ENCODE peak calls at places on chromosomes 11 and 22, in four cellular contexts. Y, B, T and W are unnamed samples. For H3K9me3, the result is how much of the 10 kb centered on the place peaks cover.

GRCh38 chr11:128772814-128773213 is 78.9 kb downstream of the FLI1 start:
- DNase-seq in Y (peak), B (no peak), T (no peak), W (no peak)

GRCh38 chr11:86274503-86274902 is 27.5 kb upstream of the HIKESHI start:
- DNase-seq in Y (no peak), B (no peak), T (no peak), W (no peak)

GRCh38 chr11:130872961-130873360 is 43.3 kb downstream of the SNX19 start:
- DNase-seq in Y (no peak), B (no peak), T (peak), W (no peak)

GRCh38 chr11:2534131-2534956 is 89.5 kb downstream of the KCNQ1 start:
- DNase-seq in Y (no peak), B (no peak), T (no peak), W (no peak)

GRCh38 chr11:26187639-26188038 is 144.3 kb upstream of the ANO3 start:
- DNase-seq in Y (peak), B (no peak), T (peak), W (no peak)

GRCh38 chr11:65554057-65554818 is 3.9 kb downstream of the LTBP3 start:
- DNase-seq in Y (no peak), B (no peak), T (no peak), W (no peak)

GRCh38 chr11:5280582-5281102 is 10.9 kb upstream of the HBE1 start:
- DNase-seq in Y (peak), B (no peak), T (peak), W (peak)

GRCh38 chr11:117514256-117514655 is 186.6 kb downstream of the CEP164 start:
- DNase-seq in Y (no peak), B (no peak), T (no peak), W (no peak)

GRCh38 chr11:131311746-131312145 is 58.7 kb upstream of the NTM start:
- DNase-seq in Y (no peak), B (no peak), T (no peak), W (no peak)

GRCh38 chr11:74696932-74697687 is 34.1 kb downstream of the CHRDL2 start:
- DNase-seq in Y (peak), B (peak), T (peak), W (peak)

GRCh38 chr11:105612766-105613165 is 2.9 kb downstream of the GRIA4 start:
- DNase-seq in Y (no peak), B (no peak), T (no peak), W (no peak)

GRCh38 chr22:37967637-37968451 is 14.3 kb downstream of the POLR2F start:
- DNase-seq in Y (no peak), B (no peak), T (no peak), W (no peak)

GRCh38 chr11:93908689-93909088 is 58.3 kb upstream of the VSTM5 start:
- DNase-seq in Y (no peak), B (no peak), T (peak), W (no peak)

GRCh38 chr11:128279861-128280260 is 307.5 kb downstream of the ETS1 start:
- DNase-seq in Y (no peak), B (no peak), T (peak), W (no peak)

GRCh38 chr11:77473001-77473800 is 693 bp downstream of the PAK1 start:
- DNase-seq in Y (no peak), B (no peak), T (no peak), W (peak)

GRCh38 chr22:32622762-32623147 is 148.1 kb downstream of the FBXO7 start:
- DNase-seq in Y (no peak), B (no peak), T (no peak), W (no peak)

GRCh38 chr22:41217553-41218157 is 12.5 kb downstream of the L3MBTL2 start:
- DNase-seq in Y (peak), B (peak), T (peak), W (peak)

GRCh38 chr11:2591805-2592204 is 108.0 kb downstream of the KCNQ1OT1 start:
- DNase-seq in Y (no peak), B (no peak), T (no peak), W (peak)

GRCh38 chr11:117796456-117797428 is at the start of gene DSCAML1:
- DNase-seq in Y (no peak), B (no peak), T (no peak), W (peak)

GRCh38 chr11:11969380-11970215 is 38.8 kb downstream of the DKK3 start:
- DNase-seq in Y (no peak), B (no peak), T (no peak), W (no peak)

GRCh38 chr11:108496643-108497256 is 1.4 kb downstream of the POGLUT3 start:
- DNase-seq in Y (no peak), B (no peak), T (peak), W (no peak)

GRCh38 chr11:68632802-68633201 is 51.5 kb upstream of the GAL start:
- DNase-seq in Y (peak), B (no peak), T (peak), W (no peak)

GRCh38 chr11:117669062-117669461 is 128.0 kb downstream of the DSCAML1 start:
- DNase-seq in Y (no peak), B (no peak), T (no peak), W (no peak)

GRCh38 chr11:67599149-67599548 is 7.6 kb upstream of the NDUFV1 start:
- DNase-seq in Y (no peak), B (no peak), T (no peak), W (no peak)

GRCh38 chr22:50027639-50028537 is 15.3 kb upstream of the IL17REL start:
- DNase-seq in Y (no peak), B (no peak), T (peak), W (no peak)

GRCh38 chr22:23057331-23057730 is 13.0 kb upstream of the GNAZ start:
- DNase-seq in Y (no peak), B (no peak), T (no peak), W (no peak)

GRCh38 chr11:45079943-45080719 is 66.3 kb upstream of the PRDM11 start:
- DNase-seq in Y (no peak), B (no peak), T (no peak), W (no peak)

GRCh38 chr22:27416553-27417427 is 384.8 kb downstream of the MN1 start:
- DNase-seq in Y (peak), B (no peak), T (peak), W (no peak)

GRCh38 chr22:41512421-41513194 is 31.7 kb downstream of the POLR3H start:
- DNase-seq in Y (no peak), B (no peak), T (peak), W (peak)

GRCh38 chr11:63490551-63491239 is at the start of gene PLAAT5:
- DNase-seq in Y (no peak), B (no peak), T (no peak), W (peak)

GRCh38 chr11:86172894-86173293 is 71.7 kb upstream of the EED start:
- DNase-seq in Y (peak), B (no peak), T (peak), W (no peak)

GRCh38 chr22:31915499-31916065 is 28.8 kb upstream of the YWHAH start:
- DNase-seq in Y (no peak), B (no peak), T (no peak), W (no peak)

GRCh38 chr22:19942071-19942885 is 660 bp upstream of the TXNRD2 start:
- DNase-seq in Y (peak), B (no peak), T (peak), W (peak)

GRCh38 chr11:25961539-25961938 is 370.4 kb upstream of the ANO3 start:
- DNase-seq in Y (no peak), B (no peak), T (no peak), W (no peak)

GRCh38 chr11:68099474-68100405 is 21.4 kb downstream of the CHKA start:
- DNase-seq in Y (peak), B (no peak), T (no peak), W (no peak)

GRCh38 chr22:23300476-23300875 is 120.2 kb downstream of the BCR start:
- DNase-seq in Y (no peak), B (no peak), T (no peak), W (no peak)

GRCh38 chr11:110907629-110908028 is 195.4 kb upstream of the ARHGAP20 start:
- DNase-seq in Y (peak), B (no peak), T (peak), W (no peak)

GRCh38 chr11:110601941-110602340 is 110.3 kb downstream of the ARHGAP20 start:
- DNase-seq in Y (no peak), B (no peak), T (no peak), W (no peak)

GRCh38 chr22:46051646-46052045 is 74.7 kb upstream of the WNT7B start:
- DNase-seq in Y (no peak), B (peak), T (no peak), W (peak)

DNA sequence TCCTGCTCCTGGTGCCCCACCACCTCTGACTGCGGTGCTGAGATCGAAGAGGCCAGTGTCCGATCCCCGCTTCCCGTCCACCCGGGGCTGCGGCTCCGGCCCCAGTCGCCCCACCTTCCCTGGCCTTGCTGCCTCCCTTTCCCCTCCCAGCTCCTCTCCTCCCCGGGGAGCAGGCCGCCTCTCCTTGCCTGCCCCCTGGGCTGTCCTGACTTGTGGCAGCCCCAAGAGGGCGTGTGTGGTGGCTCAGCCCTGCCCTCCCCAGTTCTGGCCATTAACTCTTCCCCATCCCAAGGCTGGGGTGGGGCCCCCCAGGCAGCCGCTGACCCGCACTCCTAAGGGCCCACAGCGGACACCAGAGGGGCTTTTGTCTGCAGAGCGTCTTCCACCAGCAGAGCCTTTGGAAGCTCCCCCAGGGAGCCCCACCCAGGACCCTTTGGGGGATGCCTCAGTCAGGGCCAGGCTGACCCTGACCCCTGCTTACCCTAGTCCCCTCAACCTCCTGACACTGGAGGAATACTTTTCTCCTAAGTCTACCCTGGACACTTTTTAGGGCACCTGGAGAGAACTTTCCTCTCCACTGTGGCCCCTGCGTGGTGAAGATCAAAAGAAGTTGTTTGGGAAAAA is 16.7 kb downstream of the RTN4RL2 start:
- DNase-seq in Y (no peak), B (no peak), T (peak), W (peak)
- TF ChIP-seq CTCF in Y (peak), B (peak), T (peak), W (no peak)

DNA sequence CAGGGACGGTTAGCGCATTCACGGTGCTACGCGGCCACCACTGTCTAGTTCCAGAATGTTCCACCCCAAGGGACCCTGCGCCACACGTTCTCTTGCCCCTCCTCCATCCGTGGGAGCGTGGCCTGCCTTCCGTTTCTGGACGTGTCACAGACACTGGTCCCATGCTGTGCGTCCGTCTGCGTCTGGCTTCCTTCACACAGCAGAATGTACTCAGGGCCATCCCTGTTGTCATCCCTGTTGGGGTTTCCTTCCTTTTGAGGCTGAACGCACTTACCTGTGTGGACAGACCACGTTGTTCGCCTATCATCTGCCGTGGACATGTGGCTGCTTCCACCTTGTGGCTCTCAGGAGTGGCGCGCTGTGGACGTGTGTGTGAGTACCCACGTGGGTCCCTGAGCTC is 24.9 kb downstream of the BRSK2 start:
- DNase-seq in Y (no peak), B (no peak), T (no peak), W (no peak)
- H3K9me3 ChIP-seq in Y (under half), B (under half), T (under half), W (under half)

GRCh38 chr11:121157756-121158155 is 56.7 kb downstream of the TECTA start:
- DNase-seq in Y (no peak), B (no peak), T (no peak), W (peak)

GRCh38 chr11:121152764-121153163 is 51.7 kb downstream of the TECTA start:
- DNase-seq in Y (no peak), B (no peak), T (no peak), W (no peak)

GRCh38 chr11:121154473-121154872 is 53.4 kb downstream of the TECTA start:
- DNase-seq in Y (no peak), B (no peak), T (no peak), W (no peak)

GRCh38 chr11:121153472-121153871 is 52.4 kb downstream of the TECTA start:
- DNase-seq in Y (no peak), B (no peak), T (no peak), W (no peak)
- TF ChIP-seq CTCF in Y (no peak), B (no peak), T (no peak), W (no peak)

GRCh38 chr11:99449345-99449744 is 428.6 kb downstream of the CNTN5 start:
- DNase-seq in Y (no peak), B (no peak), T (no peak), W (no peak)
- H3K9me3 ChIP-seq in Y (under half), B (under half), T (under half), W (under half)

GRCh38 chr11:43648888-43649287 is 31.6 kb upstream of the HSD17B12 start:
- DNase-seq in Y (no peak), B (no peak), T (no peak), W (no peak)

GRCh38 chr11:43646767-43647166 is 33.8 kb upstream of the HSD17B12 start:
- DNase-seq in Y (no peak), B (no peak), T (no peak), W (no peak)

GRCh38 chr11:43644626-43645299 is 35.8 kb upstream of the HSD17B12 start:
- DNase-seq in Y (no peak), B (no peak), T (peak), W (no peak)

GRCh38 chr11:43649921-43650320 is 30.6 kb upstream of the HSD17B12 start:
- DNase-seq in Y (no peak), B (no peak), T (no peak), W (no peak)

GRCh38 chr11:43649501-43649900 is 31.0 kb upstream of the HSD17B12 start:
- DNase-seq in Y (no peak), B (no peak), T (no peak), W (no peak)
- TF ChIP-seq CTCF in Y (no peak), B (no peak), T (no peak), W (no peak)

DNA sequence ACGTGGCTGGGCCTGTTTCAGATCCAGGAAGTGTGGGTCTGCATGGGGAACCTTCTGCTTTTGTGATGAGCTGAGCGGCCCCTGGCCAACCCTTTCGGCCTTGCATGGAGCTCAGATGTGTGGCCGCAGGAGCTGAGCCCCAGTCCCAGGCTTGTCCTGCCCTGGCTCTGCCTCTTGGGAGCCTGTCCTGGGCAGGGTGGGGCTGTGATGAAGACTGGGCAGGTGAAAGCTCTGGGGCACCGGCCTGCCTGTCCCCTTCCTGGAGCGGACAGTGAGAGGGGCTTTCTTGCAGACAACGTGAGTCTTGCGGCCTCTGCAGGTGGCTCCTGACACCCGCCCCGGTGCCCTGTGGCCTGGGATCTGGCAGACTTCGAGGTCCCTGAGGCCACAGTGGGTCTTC is 1296.6 kb downstream of the BRD1 start:
- DNase-seq in Y (no peak), B (no peak), T (no peak), W (no peak)
- H3K9me3 ChIP-seq in Y (under half), B (under half), T (half or more), W (under half)

GRCh38 chr11:33861911-33862310 is 30.0 kb downstream of the LMO2 start:
- DNase-seq in Y (no peak), B (no peak), T (no peak), W (no peak)

GRCh38 chr11:33859306-33859705 is 32.6 kb downstream of the LMO2 start:
- DNase-seq in Y (no peak), B (no peak), T (no peak), W (no peak)

GRCh38 chr11:33861366-33861765 is 30.5 kb downstream of the LMO2 start:
- DNase-seq in Y (no peak), B (no peak), T (no peak), W (no peak)

GRCh38 chr11:33860926-33861325 is 30.9 kb downstream of the LMO2 start:
- DNase-seq in Y (no peak), B (no peak), T (no peak), W (no peak)

DNA sequence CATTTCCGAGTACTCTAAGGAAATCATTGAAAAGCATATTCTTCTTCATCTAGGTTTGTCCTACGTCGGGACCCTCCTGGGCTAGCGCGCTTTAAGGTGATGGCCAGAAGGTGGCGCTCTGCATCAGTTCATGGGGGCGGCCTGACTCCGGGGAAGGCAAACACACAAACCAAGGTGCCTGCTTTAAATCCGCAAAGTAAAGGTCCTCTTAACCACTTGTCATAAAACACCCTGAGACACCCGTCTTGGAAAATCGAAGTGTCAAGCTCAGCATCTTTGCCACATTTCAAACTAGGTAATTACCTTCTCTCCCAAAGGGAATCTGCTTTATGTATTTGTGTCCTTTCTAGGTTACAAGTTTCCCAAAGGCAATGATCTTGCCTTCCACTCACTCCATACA is 34.0 kb downstream of the LMO2 start:
- DNase-seq in Y (peak), B (peak), T (peak), W (peak)
- TF ChIP-seq CTCF in Y (peak), B (peak), T (peak), W (peak)

GRCh38 chr11:114623720-114624119 is 28.1 kb upstream of the NXPE4 start:
- DNase-seq in Y (no peak), B (no peak), T (no peak), W (no peak)

GRCh38 chr11:114624455-114625207 is 29.0 kb upstream of the NXPE4 start:
- DNase-seq in Y (no peak), B (no peak), T (no peak), W (no peak)

GRCh38 chr11:114621950-114622809 is 26.6 kb upstream of the NXPE4 start:
- DNase-seq in Y (no peak), B (no peak), T (no peak), W (no peak)

GRCh38 chr11:114622858-114623257 is 27.3 kb upstream of the NXPE4 start:
- DNase-seq in Y (no peak), B (no peak), T (no peak), W (no peak)

DNA sequence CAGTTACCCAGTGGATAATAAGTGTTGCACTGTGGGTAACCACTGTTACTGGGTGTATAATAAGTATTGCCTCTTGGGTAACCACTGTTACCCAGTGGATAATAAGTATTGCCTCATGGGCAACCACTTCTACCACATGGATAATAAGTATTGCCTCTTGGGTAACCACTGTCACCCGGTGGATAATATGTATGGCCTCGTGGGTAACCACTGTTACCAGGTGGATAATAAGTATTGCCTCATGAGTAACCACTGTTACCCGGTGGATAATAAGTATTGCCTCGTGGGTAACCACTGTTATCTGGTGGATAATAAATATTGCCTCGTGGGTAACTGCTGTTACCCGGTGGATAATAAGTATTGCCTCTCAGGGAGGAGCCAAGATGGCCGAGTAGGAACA is 29.7 kb upstream of the NXPE4 start:
- DNase-seq in Y (no peak), B (no peak), T (no peak), W (no peak)
- H3K9me3 ChIP-seq in Y (under half), B (under half), T (under half), W (under half)

DNA sequence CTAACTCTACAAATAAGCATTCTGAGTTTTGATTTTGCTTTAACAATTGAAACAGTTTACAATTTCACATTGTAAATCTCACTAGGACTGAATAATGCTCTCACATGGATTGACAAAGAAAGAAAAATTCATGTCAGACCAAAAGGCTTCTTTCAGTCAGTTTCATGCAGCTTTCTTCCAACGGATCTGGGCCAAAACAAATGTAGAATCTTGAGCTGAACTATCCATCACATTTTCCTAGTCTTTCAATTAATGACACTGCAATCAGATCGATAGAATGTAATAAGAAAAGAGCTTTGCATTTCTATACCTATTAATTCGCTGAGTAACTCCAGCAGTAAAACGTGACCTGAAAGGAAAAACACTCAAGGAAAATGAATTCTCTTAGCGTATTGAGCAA is 194.7 kb upstream of the BLID start:
- DNase-seq in Y (no peak), B (no peak), T (no peak), W (no peak)
- TF ChIP-seq CTCF in Y (no peak), B (no peak), T (no peak), W (no peak)